ENCODE peak calls at places on chromosomes 6 and 20, in six cellular contexts. B, V, Z, G, P and Y are unnamed samples.

GRCh38 chr20:22333885-22334545 is 250.4 kb downstream of the FOXA2 start:
- DNase-seq in B (peak), P (peak), Z (peak), G (no peak), V (peak), Y (peak)

GRCh38 chr6:155152211-155153076 is 111.4 kb upstream of the CLDN20 start:
- DNase-seq in Z (no peak), B (no peak), G (peak), P (no peak), V (no peak), Y (no peak)

GRCh38 chr6:123182998-123183397 is 187.0 kb downstream of the CLVS2 start:
- DNase-seq in V (no peak), B (no peak), G (no peak), P (no peak), Z (no peak), Y (no peak)

GRCh38 chr6:167244064-167244949 is 46.8 kb upstream of the UNC93A start:
- DNase-seq in G (no peak), V (no peak), B (no peak), P (no peak), Z (no peak), Y (no peak)

GRCh38 chr20:49572857-49573256 is 4.9 kb upstream of the PTGIS start:
- DNase-seq in B (no peak), P (no peak), G (no peak), V (no peak), Z (no peak), Y (no peak)

GRCh38 chr6:143271024-143271423 is 179.5 kb downstream of the ADAT2 start:
- DNase-seq in B (peak), V (no peak), G (no peak), Z (peak), P (no peak), Y (no peak)

GRCh38 chr20:57312138-57312537 is 17.5 kb upstream of the SPO11 start:
- DNase-seq in Z (no peak), V (no peak), G (no peak), P (no peak), B (no peak), Y (no peak)

GRCh38 chr6:149316740-149317655 is 514 bp upstream of the TAB2 start:
- DNase-seq in V (peak), Z (peak), G (peak), P (peak), B (peak), Y (peak)

GRCh38 chr20:2350606-2351005 is 30.1 kb upstream of the TGM6 start:
- DNase-seq in B (no peak), V (no peak), G (no peak), P (no peak), Z (no peak), Y (no peak)

GRCh38 chr20:64167676-64168075 is 3.4 kb downstream of the MYT1 start:
- DNase-seq in G (no peak), P (no peak), Z (no peak), B (no peak), V (no peak), Y (no peak)

GRCh38 chr6:130466744-130467052 is 100.9 kb downstream of the TMEM200A start:
- DNase-seq in V (no peak), Z (no peak), B (peak), P (no peak), G (no peak), Y (no peak)

GRCh38 chr6:38593419-38593818 is 46.3 kb downstream of the BTBD9 start:
- DNase-seq in G (no peak), P (no peak), B (no peak), V (no peak), Z (no peak), Y (no peak)

GRCh38 chr6:3678946-3679345 is 72.6 kb downstream of the PXDC1 start:
- DNase-seq in V (no peak), B (no peak), Z (no peak), G (no peak), P (no peak), Y (no peak)

GRCh38 chr20:5621305-5621704 is 128.9 kb upstream of the SHLD1 start:
- DNase-seq in G (no peak), Z (no peak), P (peak), B (no peak), V (no peak), Y (no peak)

GRCh38 chr20:19457551-19457950 is 245.1 kb downstream of the SLC24A3 start:
- DNase-seq in V (no peak), B (no peak), G (no peak), Z (no peak), P (no peak), Y (no peak)

GRCh38 chr6:68632620-68633195 is 2.4 kb upstream of the ADGRB3 start:
- DNase-seq in B (no peak), Z (no peak), G (no peak), V (no peak), P (no peak), Y (no peak)

GRCh38 chr20:4987130-4987529 is 14.2 kb downstream of the SLC23A2 start:
- DNase-seq in P (no peak), V (no peak), Z (no peak), G (no peak), B (no peak), Y (no peak)

GRCh38 chr20:32585011-32585518 is at the start of gene NOL4L:
- DNase-seq in Z (peak), P (no peak), B (no peak), G (no peak), V (peak), Y (peak)

GRCh38 chr20:56722042-56722441 is 92.9 kb downstream of the TFAP2C start:
- DNase-seq in Z (no peak), G (no peak), V (no peak), B (no peak), P (no peak), Y (no peak)

GRCh38 chr6:46808806-46809205 is 15.6 kb downstream of the MEP1A start:
- DNase-seq in P (no peak), V (no peak), B (no peak), Z (no peak), G (no peak), Y (no peak)

GRCh38 chr6:38193051-38193450 is 373.5 kb downstream of the ZFAND3 start:
- DNase-seq in G (no peak), Z (no peak), P (no peak), V (no peak), B (no peak), Y (no peak)

GRCh38 chr20:1467355-1468116 is 887 bp upstream of the NSFL1C start:
- DNase-seq in P (peak), G (no peak), V (no peak), B (no peak), Z (no peak), Y (peak)

GRCh38 chr6:291697-292505 is at the start of gene DUSP22:
- DNase-seq in G (no peak), Z (peak), V (peak), P (peak), B (peak), Y (peak)

GRCh38 chr20:37267684-37268313 is 6.2 kb upstream of the GHRH start:
- DNase-seq in P (no peak), G (no peak), V (no peak), Z (no peak), B (no peak), Y (no peak)

GRCh38 chr6:21628162-21628561 is 34.6 kb downstream of the SOX4 start:
- DNase-seq in G (no peak), Z (no peak), B (no peak), P (no peak), V (no peak), Y (no peak)

GRCh38 chr20:15613530-15613929 is 959.7 kb downstream of the KIF16B start:
- DNase-seq in Z (no peak), P (peak), B (peak), G (no peak), V (no peak), Y (no peak)

GRCh38 chr20:2619961-2620595 is 32.4 kb upstream of the NOP56 start:
- DNase-seq in Z (no peak), V (no peak), G (no peak), B (peak), P (no peak), Y (no peak)

GRCh38 chr6:37592085-37592698 is 92.5 kb upstream of the CCDC167 start:
- DNase-seq in V (no peak), G (no peak), Z (no peak), B (no peak), P (no peak), Y (no peak)

GRCh38 chr6:79073888-79074287 is 4.2 kb downstream of the PHIP start:
- DNase-seq in V (no peak), B (no peak), Z (no peak), G (no peak), P (no peak), Y (no peak)

GRCh38 chr6:21402368-21402767 is 191.2 kb upstream of the SOX4 start:
- DNase-seq in P (no peak), B (no peak), G (no peak), Z (peak), V (no peak), Y (no peak)

GRCh38 chr6:73180076-73180717 is 45.1 kb downstream of the KHDC1L start:
- DNase-seq in V (no peak), B (no peak), G (no peak), Z (no peak), P (no peak), Y (no peak)

GRCh38 chr6:80186082-80186481 is 79.6 kb downstream of the BCKDHB start:
- DNase-seq in Z (no peak), P (no peak), V (no peak), G (no peak), B (no peak), Y (no peak)

GRCh38 chr6:36823421-36824096 is 15.7 kb downstream of the CPNE5 start:
- DNase-seq in Z (no peak), G (no peak), B (no peak), V (no peak), P (no peak), Y (no peak)

GRCh38 chr20:17442588-17442987 is 88.6 kb downstream of the BFSP1 start:
- DNase-seq in Z (no peak), V (no peak), B (no peak), P (no peak), G (no peak), Y (no peak)

GRCh38 chr6:1136415-1136774 is 175.5 kb upstream of the FOXQ1 start:
- DNase-seq in P (no peak), Z (no peak), B (peak), G (no peak), V (no peak), Y (no peak)

GRCh38 chr6:137728386-137729349 is 138.4 kb upstream of the TNFAIP3 start:
- DNase-seq in G (no peak), Z (no peak), B (peak), V (no peak), P (no peak), Y (peak)

GRCh38 chr6:56524891-56525703 is 117.6 kb downstream of the DST start:
- DNase-seq in P (no peak), B (peak), Z (no peak), V (no peak), G (no peak), Y (no peak)

GRCh38 chr6:42137192-42137753 is 5.1 kb downstream of the C6orf132 start:
- DNase-seq in G (no peak), Z (no peak), V (no peak), B (no peak), P (peak), Y (peak)

GRCh38 chr6:144447487-144447886 is 162.4 kb downstream of the UTRN start:
- DNase-seq in Z (no peak), G (no peak), V (no peak), B (peak), P (no peak), Y (no peak)
- TF ChIP-seq CTCF in Z (no peak), G (no peak), V (no peak), B (no peak), P (no peak), Y (no peak)

DNA sequence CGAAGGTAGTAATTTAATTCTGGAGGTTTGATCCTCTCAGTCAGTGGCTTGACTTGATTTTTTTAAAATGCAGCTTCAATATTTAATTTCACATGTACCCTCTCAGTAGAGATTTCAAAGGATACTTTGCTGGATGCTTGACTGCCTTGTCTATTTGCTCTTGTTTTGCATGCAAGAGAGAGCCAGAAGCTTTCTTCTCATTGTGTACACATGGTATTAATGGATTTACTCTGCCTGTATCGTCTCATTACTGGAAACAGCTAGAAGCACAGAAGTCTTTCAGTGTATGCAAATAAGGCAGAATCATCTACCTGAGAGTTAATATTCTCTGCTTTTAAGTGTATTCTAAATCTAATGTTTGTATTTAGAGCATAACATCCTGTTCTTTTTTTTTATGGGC is 84.3 kb upstream of the FOXO3 start:
- DNase-seq in P (no peak), V (no peak), Z (no peak), G (no peak), B (no peak), Y (no peak)
- TF ChIP-seq CTCF in P (no peak), V (no peak), Z (no peak), G (no peak), B (no peak), Y (no peak)

GRCh38 chr6:17042422-17043147 is 59.3 kb upstream of the STMND1 start:
- DNase-seq in Z (no peak), G (peak), P (peak), B (peak), V (no peak), Y (peak)
- TF ChIP-seq CTCF in Z (no peak), G (peak), P (peak), B (peak), V (no peak), Y (no peak)

GRCh38 chr6:144806222-144806621 is 521.1 kb downstream of the UTRN start:
- DNase-seq in Z (no peak), G (no peak), B (no peak), P (no peak), V (no peak), Y (no peak)

GRCh38 chr6:144809120-144809519 is 524.0 kb downstream of the UTRN start:
- DNase-seq in V (no peak), P (no peak), G (no peak), Z (no peak), B (no peak), Y (no peak)

GRCh38 chr6:144809969-144810368 is 524.8 kb downstream of the UTRN start:
- DNase-seq in G (no peak), V (no peak), B (no peak), P (no peak), Z (no peak), Y (no peak)

GRCh38 chr6:144816936-144817335 is 531.8 kb downstream of the UTRN start:
- DNase-seq in Z (no peak), V (no peak), B (no peak), P (no peak), G (no peak), Y (no peak)

GRCh38 chr6:144811140-144811539 is 526.0 kb downstream of the UTRN start:
- DNase-seq in B (no peak), Z (no peak), P (no peak), V (no peak), G (no peak), Y (no peak)
- TF ChIP-seq CTCF in B (no peak), Z (no peak), P (no peak), V (no peak), G (no peak), Y (no peak)

GRCh38 chr6:117547688-117548621 is 54.4 kb downstream of the GOPC start:
- DNase-seq in V (peak), P (peak), G (no peak), Z (peak), B (peak), Y (no peak)
- TF ChIP-seq CTCF in V (no peak), P (no peak), G (peak), Z (no peak), B (peak), Y (no peak)

GRCh38 chr20:47468290-47469050 is 33.2 kb upstream of the NCOA3 start:
- DNase-seq in P (peak), Z (no peak), G (no peak), V (no peak), B (no peak), Y (no peak)

GRCh38 chr20:47464380-47465101 is 37.1 kb upstream of the NCOA3 start:
- DNase-seq in V (no peak), Z (no peak), G (no peak), P (peak), B (peak), Y (peak)

GRCh38 chr20:47465335-47466090 is 36.2 kb upstream of the NCOA3 start:
- DNase-seq in Z (no peak), V (no peak), G (no peak), P (no peak), B (no peak), Y (no peak)

GRCh38 chr20:47466704-47467459 is 34.8 kb upstream of the NCOA3 start:
- DNase-seq in V (no peak), P (no peak), B (no peak), Z (no peak), G (no peak), Y (no peak)

DNA sequence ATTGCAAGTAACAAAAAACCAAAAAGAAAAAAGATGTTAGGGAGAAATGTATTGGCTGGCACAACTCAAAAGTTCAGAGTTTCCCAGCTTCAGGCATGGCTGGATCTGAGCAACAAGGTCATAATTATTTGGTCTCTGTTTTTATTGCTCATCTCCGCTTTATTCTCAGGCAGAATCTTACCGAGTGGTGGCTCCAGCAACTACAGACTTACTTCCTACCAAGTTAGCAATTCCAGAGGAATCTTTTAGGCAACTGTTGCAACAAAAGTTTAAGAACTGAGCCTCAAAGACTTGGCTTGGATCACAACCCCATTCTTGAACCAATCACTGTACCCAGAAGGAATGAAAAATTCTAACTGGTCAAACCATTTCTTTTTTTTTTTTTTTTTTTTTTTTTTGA is 35.5 kb upstream of the NCOA3 start:
- DNase-seq in B (no peak), Z (no peak), G (no peak), V (no peak), P (no peak), Y (no peak)
- TF ChIP-seq CTCF in B (no peak), Z (no peak), G (no peak), V (no peak), P (no peak), Y (no peak)

GRCh38 chr6:75397806-75398465 is 95.7 kb downstream of the FILIP1 start:
- DNase-seq in V (no peak), G (no peak), Z (no peak), P (no peak), B (no peak), Y (no peak)
- TF ChIP-seq CTCF in V (no peak), G (no peak), Z (no peak), P (no peak), B (no peak), Y (no peak)

DNA sequence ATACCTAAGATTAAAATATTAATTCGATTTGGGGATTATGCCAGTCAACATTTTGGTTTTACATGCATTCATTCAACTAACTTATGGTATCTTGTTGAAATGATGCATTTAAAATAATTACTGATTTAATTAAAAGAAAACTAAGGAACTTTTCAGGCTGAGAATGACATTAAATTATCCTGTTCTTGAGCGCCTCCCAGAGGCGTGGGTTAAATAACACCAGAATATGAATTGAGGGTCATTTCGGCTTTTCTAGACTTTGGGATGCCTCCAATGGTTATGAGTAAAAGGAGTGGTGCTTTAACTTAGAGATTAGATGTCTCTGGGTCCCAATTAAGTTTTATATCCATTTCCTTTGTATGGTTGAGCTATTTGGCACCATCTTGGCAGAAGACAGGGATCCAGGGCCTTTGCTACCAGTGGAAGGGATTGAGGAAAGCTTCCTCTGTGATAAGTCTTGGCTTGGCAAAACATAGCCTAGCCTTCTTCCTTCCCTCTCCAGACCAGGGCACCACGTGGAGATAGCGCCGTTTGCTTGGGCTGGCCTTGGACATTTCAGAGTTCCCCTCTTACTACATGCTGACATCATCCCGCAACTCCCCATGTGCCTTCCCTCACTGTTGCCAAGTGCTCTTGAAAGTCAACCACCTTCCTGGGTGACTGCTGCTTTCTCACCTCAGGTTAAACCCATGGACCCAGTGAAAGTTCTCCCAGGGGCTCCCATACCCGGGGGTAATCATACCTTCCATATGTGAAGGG is 28.7 kb downstream of the GNAS start:
- DNase-seq in G (no peak), P (peak), B (no peak), Z (no peak), V (no peak), Y (no peak)
- TF ChIP-seq CTCF in G (peak), P (no peak), B (peak), Z (no peak), V (no peak), Y (peak)